ENCODE peak calls at places on chromosomes 11 and 22, in five cellular contexts. N, T, S, X and O are unnamed samples.

GRCh38 chr11:77705195-77705876 is 67.7 kb upstream of the CLNS1A start:
- DNase-seq in N (peak; percentile 71), T (peak; percentile 45), S (peak; percentile 48), X (peak; percentile 5), O (peak; percentile 17)

GRCh38 chr11:11171854-11172253 is 181.2 kb downstream of the CSNK2A3 start:
- DNase-seq in N (no peak), T (peak; percentile 14), S (no peak), X (no peak), O (no peak)

GRCh38 chr11:102940714-102941588 is 14.6 kb downstream of the MMP13 start:
- DNase-seq in N (peak; percentile 70), T (peak; percentile 46), S (peak; percentile 47), X (peak; percentile 93), O (peak; percentile 59)

GRCh38 chr11:2777871-2778629 is 78.3 kb upstream of the KCNQ1OT1 start:
- DNase-seq in N (no peak), T (no peak), S (no peak), X (no peak), O (no peak)

GRCh38 chr22:41762980-41763779 is 37.3 kb upstream of the CCDC134 start:
- DNase-seq in N (peak; percentile 28), T (peak; percentile 22), S (no peak), X (peak; percentile 94), O (peak; percentile 48)

GRCh38 chr22:44926491-44927415 is 83.1 kb downstream of the PHF21B start:
- DNase-seq in N (no peak), T (no peak), S (no peak), X (no peak), O (no peak)

GRCh38 chr11:71311176-71311925 is 59.0 kb upstream of the SHANK2 start:
- DNase-seq in N (no peak), T (no peak), S (no peak), X (no peak), O (no peak)

GRCh38 chr22:47294571-47294970 is 532.1 kb downstream of the TBC1D22A start:
- DNase-seq in N (no peak), T (no peak), S (no peak), X (no peak), O (no peak)

GRCh38 chr11:65491163-65491465 is 7.7 kb upstream of the MALAT1 start:
- DNase-seq in N (no peak), T (no peak), S (no peak), X (no peak), O (no peak)
- TF ChIP-seq REST in N (no peak), T (no peak), S (no peak), X (no peak), O (no peak)

DNA sequence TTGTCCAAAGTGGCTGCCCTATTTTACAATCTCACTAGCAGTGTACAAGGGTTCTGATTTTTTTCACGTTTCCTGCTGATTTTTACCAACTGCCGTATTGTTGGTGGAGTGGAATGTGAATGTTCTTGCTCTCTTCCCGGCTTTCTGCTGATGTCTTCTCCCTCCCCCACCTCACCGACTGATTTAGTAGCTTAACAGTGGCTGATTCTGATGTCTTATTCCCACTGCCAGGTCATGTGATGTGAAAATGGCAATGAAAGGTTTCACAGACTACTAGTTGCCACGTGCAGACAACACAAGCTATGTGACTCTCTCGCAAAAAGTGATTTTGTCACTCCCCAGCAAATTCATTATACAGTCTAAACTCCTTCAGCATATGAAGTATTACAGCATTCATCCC is 17.3 kb upstream of the NEU3 start:
- DNase-seq in N (no peak), T (no peak), S (no peak), X (no peak), O (no peak)
- TF ChIP-seq REST in N (no peak), T (no peak), S (no peak), X (no peak), O (no peak)

GRCh38 chr11:83257638-83258229 is 28.4 kb downstream of the CCDC90B start:
- DNase-seq in N (no peak), T (no peak), S (peak; percentile 55), X (no peak), O (no peak)
- TF ChIP-seq REST in N (no peak), T (no peak), S (no peak), X (no peak), O (no peak)

DNA sequence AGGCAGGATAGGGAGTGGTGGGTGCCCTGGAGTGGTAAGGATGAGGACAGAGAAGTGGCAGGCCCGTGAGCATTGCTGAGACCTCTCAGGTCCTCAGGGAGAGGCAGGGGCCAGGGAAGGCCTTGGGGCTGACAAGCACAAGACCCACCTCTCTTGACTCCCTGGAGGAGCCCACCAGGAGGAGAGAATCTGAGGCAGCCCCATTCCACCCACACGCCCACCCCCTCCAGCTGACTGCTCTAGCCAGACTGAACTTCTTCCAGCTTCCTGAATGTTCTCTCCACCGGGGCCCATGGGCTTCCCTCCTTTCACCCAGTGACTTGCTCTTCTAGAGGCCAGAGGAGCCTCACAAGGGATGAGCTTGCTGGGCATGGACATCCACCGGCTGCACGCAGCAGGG is 1403.0 kb downstream of the BRD1 start:
- DNase-seq in N (no peak), T (no peak), S (no peak), X (no peak), O (no peak)
- TF ChIP-seq REST in N (no peak), T (no peak), S (no peak), X (no peak), O (no peak)

GRCh38 chr11:86218125-86219081 is 26.1 kb upstream of the EED start:
- DNase-seq in N (peak; percentile 66), T (peak; percentile 72), S (peak; percentile 68), X (peak; percentile 91), O (peak; percentile 77)
- TF ChIP-seq REST in N (no peak), T (no peak), S (no peak), X (no peak), O (no peak)

DNA sequence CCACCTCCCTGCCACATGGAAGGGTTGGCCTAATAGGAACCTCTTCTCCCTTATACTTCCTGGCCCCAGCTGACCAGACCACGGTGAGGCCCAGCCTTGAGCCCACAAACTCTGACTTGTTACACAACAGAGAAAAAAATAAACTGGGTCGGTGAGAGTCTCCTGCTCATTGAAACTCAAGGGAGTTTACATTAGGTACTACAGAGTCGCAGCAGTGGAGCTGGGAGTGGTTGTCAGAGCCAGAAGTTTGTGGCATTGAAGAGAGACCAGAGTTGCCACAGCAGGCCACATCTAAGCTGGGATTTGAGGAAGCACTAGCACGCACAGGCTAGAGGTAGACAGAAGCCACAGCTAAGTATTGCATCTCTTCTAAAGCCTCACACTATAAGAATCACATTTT is 296.2 kb downstream of the DDX10 start:
- DNase-seq in N (no peak), T (peak; percentile 75), S (no peak), X (no peak), O (no peak)
- TF ChIP-seq REST in N (no peak), T (no peak), S (no peak), X (no peak), O (no peak)

GRCh38 chr22:49664371-49664881 is 163.2 kb downstream of the BRD1 start:
- DNase-seq in N (no peak), T (no peak), S (no peak), X (no peak), O (no peak)
- TF ChIP-seq REST in N (no peak), T (no peak), S (no peak), X (no peak), O (no peak)

GRCh38 chr22:30880847-30881246 is 87.7 kb downstream of the MORC2 start:
- DNase-seq in N (no peak), T (no peak), S (no peak), X (no peak), O (no peak)

GRCh38 chr22:30881361-30882180 is 87.0 kb downstream of the MORC2 start:
- DNase-seq in N (no peak), T (no peak), S (no peak), X (peak; percentile 17), O (no peak)

GRCh38 chr22:30882974-30883533 is 85.5 kb downstream of the MORC2 start:
- DNase-seq in N (no peak), T (no peak), S (no peak), X (no peak), O (no peak)

GRCh38 chr22:30883586-30884145 is 84.9 kb downstream of the MORC2 start:
- DNase-seq in N (no peak), T (no peak), S (no peak), X (no peak), O (no peak)

GRCh38 chr22:30882181-30882771 is 86.3 kb downstream of the MORC2 start:
- DNase-seq in N (no peak), T (no peak), S (no peak), X (no peak), O (no peak)
- TF ChIP-seq REST in N (no peak), T (no peak), S (no peak), X (no peak), O (no peak)